ENCODE peak calls at places on chromosomes 16 and 17, in ten cellular contexts. One of them, this sample, is unnamed.
A peak's percentile ranks its signal among the peaks of the same experiment; 100 is the strongest.

GRCh38 chr16:57048095-57048494 is 44.3 kb upstream of the CPNE2 start:
- ATAC-seq in right cardiac atrium: no peak
- ATAC-seq in activated T-cell treated with anti-CD3 and anti-CD28 coated beads, Interleukin-2, amount 50 U/mL, for 4 hours: no peak
- ATAC-seq in heart left ventricle: no peak
- ATAC-seq in activated CD8-positive, alpha-beta T cell treated with anti-CD3 and anti-CD28 coated beads, Interleukin-2, amount 10 ng/mL, durations not matched to agents 7 days and 5 days: no peak
- ATAC-seq in CD8-positive, alpha-beta T cell: no peak
- ATAC-seq in left lung: no peak
- ATAC-seq in naive B cell: no peak
- ATAC-seq in pancreas: no peak
- ATAC-seq in left ventricle myocardium superior: no peak
- ATAC-seq in this sample: no peak

GRCh38 chr16:66446737-66447136 is 19.6 kb downstream of the BEAN1 start:
- ATAC-seq in right cardiac atrium: no peak
- ATAC-seq in activated T-cell treated with anti-CD3 and anti-CD28 coated beads, Interleukin-2, amount 50 U/mL, for 4 hours: no peak
- ATAC-seq in heart left ventricle: no peak
- ATAC-seq in activated CD8-positive, alpha-beta T cell treated with anti-CD3 and anti-CD28 coated beads, Interleukin-2, amount 10 ng/mL, durations not matched to agents 7 days and 5 days: no peak
- ATAC-seq in CD8-positive, alpha-beta T cell: no peak
- ATAC-seq in left lung: no peak
- ATAC-seq in naive B cell: no peak
- ATAC-seq in pancreas: no peak
- ATAC-seq in left ventricle myocardium superior: peak; percentile 64
- ATAC-seq in this sample: no peak

GRCh38 chr16:65226077-65226476 is 104.2 kb upstream of the CDH11 start:
- ATAC-seq in right cardiac atrium: no peak
- ATAC-seq in activated T-cell treated with anti-CD3 and anti-CD28 coated beads, Interleukin-2, amount 50 U/mL, for 4 hours: no peak
- ATAC-seq in heart left ventricle: no peak
- ATAC-seq in activated CD8-positive, alpha-beta T cell treated with anti-CD3 and anti-CD28 coated beads, Interleukin-2, amount 10 ng/mL, durations not matched to agents 7 days and 5 days: no peak
- ATAC-seq in CD8-positive, alpha-beta T cell: no peak
- ATAC-seq in left lung: no peak
- ATAC-seq in naive B cell: no peak
- ATAC-seq in pancreas: no peak
- ATAC-seq in left ventricle myocardium superior: no peak
- ATAC-seq in this sample: no peak

GRCh38 chr17:29127840-29128239 is 52.4 kb downstream of the MYO18A start:
- ATAC-seq in right cardiac atrium: no peak
- ATAC-seq in activated T-cell treated with anti-CD3 and anti-CD28 coated beads, Interleukin-2, amount 50 U/mL, for 4 hours: no peak
- ATAC-seq in heart left ventricle: no peak
- ATAC-seq in activated CD8-positive, alpha-beta T cell treated with anti-CD3 and anti-CD28 coated beads, Interleukin-2, amount 10 ng/mL, durations not matched to agents 7 days and 5 days: no peak
- ATAC-seq in CD8-positive, alpha-beta T cell: no peak
- ATAC-seq in left lung: no peak
- ATAC-seq in naive B cell: no peak
- ATAC-seq in pancreas: no peak
- ATAC-seq in left ventricle myocardium superior: no peak
- ATAC-seq in this sample: no peak

GRCh38 chr16:89031715-89032659 is 55.0 kb upstream of the CBFA2T3 start:
- ATAC-seq in right cardiac atrium: peak; percentile 54
- ATAC-seq in activated T-cell treated with anti-CD3 and anti-CD28 coated beads, Interleukin-2, amount 50 U/mL, for 4 hours: peak; percentile 95
- ATAC-seq in heart left ventricle: no peak
- ATAC-seq in activated CD8-positive, alpha-beta T cell treated with anti-CD3 and anti-CD28 coated beads, Interleukin-2, amount 10 ng/mL, durations not matched to agents 7 days and 5 days: peak; percentile 95
- ATAC-seq in CD8-positive, alpha-beta T cell: peak; percentile 96
- ATAC-seq in left lung: peak; percentile 84
- ATAC-seq in naive B cell: peak; percentile 99
- ATAC-seq in pancreas: peak; percentile 83
- ATAC-seq in left ventricle myocardium superior: peak; percentile 52
- ATAC-seq in this sample: peak; percentile 69

GRCh38 chr17:27478901-27479531 is 22.8 kb downstream of the KSR1 start:
- ATAC-seq in right cardiac atrium: no peak
- ATAC-seq in activated T-cell treated with anti-CD3 and anti-CD28 coated beads, Interleukin-2, amount 50 U/mL, for 4 hours: no peak
- ATAC-seq in heart left ventricle: no peak
- ATAC-seq in activated CD8-positive, alpha-beta T cell treated with anti-CD3 and anti-CD28 coated beads, Interleukin-2, amount 10 ng/mL, durations not matched to agents 7 days and 5 days: no peak
- ATAC-seq in CD8-positive, alpha-beta T cell: no peak
- ATAC-seq in left lung: no peak
- ATAC-seq in naive B cell: no peak
- ATAC-seq in pancreas: no peak
- ATAC-seq in left ventricle myocardium superior: no peak
- ATAC-seq in this sample: no peak

GRCh38 chr16:68147438-68147837 is 62.3 kb downstream of the NFATC3 start:
- ATAC-seq in right cardiac atrium: no peak
- ATAC-seq in activated T-cell treated with anti-CD3 and anti-CD28 coated beads, Interleukin-2, amount 50 U/mL, for 4 hours: peak; percentile 30
- ATAC-seq in heart left ventricle: no peak
- ATAC-seq in activated CD8-positive, alpha-beta T cell treated with anti-CD3 and anti-CD28 coated beads, Interleukin-2, amount 10 ng/mL, durations not matched to agents 7 days and 5 days: no peak
- ATAC-seq in CD8-positive, alpha-beta T cell: no peak
- ATAC-seq in left lung: no peak
- ATAC-seq in naive B cell: no peak
- ATAC-seq in pancreas: no peak
- ATAC-seq in left ventricle myocardium superior: no peak
- ATAC-seq in this sample: no peak

GRCh38 chr17:48016112-48016511 is 21.5 kb downstream of the COPZ2 start:
- ATAC-seq in right cardiac atrium: no peak
- ATAC-seq in activated T-cell treated with anti-CD3 and anti-CD28 coated beads, Interleukin-2, amount 50 U/mL, for 4 hours: no peak
- ATAC-seq in heart left ventricle: no peak
- ATAC-seq in activated CD8-positive, alpha-beta T cell treated with anti-CD3 and anti-CD28 coated beads, Interleukin-2, amount 10 ng/mL, durations not matched to agents 7 days and 5 days: no peak
- ATAC-seq in CD8-positive, alpha-beta T cell: no peak
- ATAC-seq in left lung: no peak
- ATAC-seq in naive B cell: no peak
- ATAC-seq in pancreas: no peak
- ATAC-seq in left ventricle myocardium superior: no peak
- ATAC-seq in this sample: no peak

GRCh38 chr16:22232277-22233049 is 26.4 kb downstream of the EEF2K start:
- ATAC-seq in right cardiac atrium: peak; percentile 54
- ATAC-seq in activated T-cell treated with anti-CD3 and anti-CD28 coated beads, Interleukin-2, amount 50 U/mL, for 4 hours: peak; percentile 95
- ATAC-seq in heart left ventricle: peak; percentile 47
- ATAC-seq in activated CD8-positive, alpha-beta T cell treated with anti-CD3 and anti-CD28 coated beads, Interleukin-2, amount 10 ng/mL, durations not matched to agents 7 days and 5 days: no peak
- ATAC-seq in CD8-positive, alpha-beta T cell: no peak
- ATAC-seq in left lung: peak; percentile 76
- ATAC-seq in naive B cell: no peak
- ATAC-seq in pancreas: peak; percentile 87
- ATAC-seq in left ventricle myocardium superior: peak; percentile 66
- ATAC-seq in this sample: peak; percentile 80

GRCh38 chr17:80319999-80320344 is 59.3 kb downstream of the RNF213 start:
- ATAC-seq in right cardiac atrium: no peak
- ATAC-seq in activated T-cell treated with anti-CD3 and anti-CD28 coated beads, Interleukin-2, amount 50 U/mL, for 4 hours: no peak
- ATAC-seq in heart left ventricle: no peak
- ATAC-seq in activated CD8-positive, alpha-beta T cell treated with anti-CD3 and anti-CD28 coated beads, Interleukin-2, amount 10 ng/mL, durations not matched to agents 7 days and 5 days: no peak
- ATAC-seq in CD8-positive, alpha-beta T cell: no peak
- ATAC-seq in left lung: no peak
- ATAC-seq in naive B cell: no peak
- ATAC-seq in pancreas: no peak
- ATAC-seq in left ventricle myocardium superior: no peak
- ATAC-seq in this sample: peak; percentile 25

GRCh38 chr16:74304164-74304834 is 7.7 kb downstream of the PSMD7 start:
- ATAC-seq in right cardiac atrium: no peak
- ATAC-seq in activated T-cell treated with anti-CD3 and anti-CD28 coated beads, Interleukin-2, amount 50 U/mL, for 4 hours: no peak
- ATAC-seq in heart left ventricle: no peak
- ATAC-seq in activated CD8-positive, alpha-beta T cell treated with anti-CD3 and anti-CD28 coated beads, Interleukin-2, amount 10 ng/mL, durations not matched to agents 7 days and 5 days: no peak
- ATAC-seq in CD8-positive, alpha-beta T cell: no peak
- ATAC-seq in left lung: no peak
- ATAC-seq in naive B cell: no peak
- ATAC-seq in pancreas: no peak
- ATAC-seq in left ventricle myocardium superior: no peak
- ATAC-seq in this sample: no peak

GRCh38 chr17:47221154-47221553 is 12.0 kb downstream of the MYL4 start:
- ATAC-seq in right cardiac atrium: no peak
- ATAC-seq in activated T-cell treated with anti-CD3 and anti-CD28 coated beads, Interleukin-2, amount 50 U/mL, for 4 hours: no peak
- ATAC-seq in heart left ventricle: no peak
- ATAC-seq in activated CD8-positive, alpha-beta T cell treated with anti-CD3 and anti-CD28 coated beads, Interleukin-2, amount 10 ng/mL, durations not matched to agents 7 days and 5 days: peak; percentile 15
- ATAC-seq in CD8-positive, alpha-beta T cell: no peak
- ATAC-seq in left lung: no peak
- ATAC-seq in naive B cell: peak; percentile 35
- ATAC-seq in pancreas: no peak
- ATAC-seq in left ventricle myocardium superior: no peak
- ATAC-seq in this sample: no peak

GRCh38 chr16:81902025-81902424 is 109.2 kb downstream of the SDR42E1 start:
- ATAC-seq in right cardiac atrium: no peak
- ATAC-seq in activated T-cell treated with anti-CD3 and anti-CD28 coated beads, Interleukin-2, amount 50 U/mL, for 4 hours: no peak
- ATAC-seq in heart left ventricle: no peak
- ATAC-seq in activated CD8-positive, alpha-beta T cell treated with anti-CD3 and anti-CD28 coated beads, Interleukin-2, amount 10 ng/mL, durations not matched to agents 7 days and 5 days: no peak
- ATAC-seq in CD8-positive, alpha-beta T cell: no peak
- ATAC-seq in left lung: peak; percentile 87
- ATAC-seq in naive B cell: no peak
- ATAC-seq in pancreas: no peak
- ATAC-seq in left ventricle myocardium superior: no peak
- ATAC-seq in this sample: no peak

GRCh38 chr16:11194913-11195312 is 61.1 kb downstream of the SOCS1 start:
- ATAC-seq in right cardiac atrium: no peak
- ATAC-seq in activated T-cell treated with anti-CD3 and anti-CD28 coated beads, Interleukin-2, amount 50 U/mL, for 4 hours: no peak
- ATAC-seq in heart left ventricle: no peak
- ATAC-seq in activated CD8-positive, alpha-beta T cell treated with anti-CD3 and anti-CD28 coated beads, Interleukin-2, amount 10 ng/mL, durations not matched to agents 7 days and 5 days: no peak
- ATAC-seq in CD8-positive, alpha-beta T cell: no peak
- ATAC-seq in left lung: no peak
- ATAC-seq in naive B cell: no peak
- ATAC-seq in pancreas: no peak
- ATAC-seq in left ventricle myocardium superior: no peak
- ATAC-seq in this sample: no peak

GRCh38 chr17:68320943-68321557 is 29.8 kb downstream of the ARSG start:
- ATAC-seq in right cardiac atrium: no peak
- ATAC-seq in activated T-cell treated with anti-CD3 and anti-CD28 coated beads, Interleukin-2, amount 50 U/mL, for 4 hours: no peak
- ATAC-seq in heart left ventricle: no peak
- ATAC-seq in activated CD8-positive, alpha-beta T cell treated with anti-CD3 and anti-CD28 coated beads, Interleukin-2, amount 10 ng/mL, durations not matched to agents 7 days and 5 days: no peak
- ATAC-seq in CD8-positive, alpha-beta T cell: no peak
- ATAC-seq in left lung: no peak
- ATAC-seq in naive B cell: no peak
- ATAC-seq in pancreas: no peak
- ATAC-seq in left ventricle myocardium superior: no peak
- ATAC-seq in this sample: no peak

GRCh38 chr16:4110680-4111079 is 5.6 kb downstream of the ADCY9 start:
- ATAC-seq in right cardiac atrium: no peak
- ATAC-seq in activated T-cell treated with anti-CD3 and anti-CD28 coated beads, Interleukin-2, amount 50 U/mL, for 4 hours: no peak
- ATAC-seq in heart left ventricle: no peak
- ATAC-seq in activated CD8-positive, alpha-beta T cell treated with anti-CD3 and anti-CD28 coated beads, Interleukin-2, amount 10 ng/mL, durations not matched to agents 7 days and 5 days: no peak
- ATAC-seq in CD8-positive, alpha-beta T cell: no peak
- ATAC-seq in left lung: peak; percentile 57
- ATAC-seq in naive B cell: no peak
- ATAC-seq in pancreas: no peak
- ATAC-seq in left ventricle myocardium superior: no peak
- ATAC-seq in this sample: peak; percentile 77

GRCh38 chr17:55272711-55273578 is 8.2 kb downstream of the HLF start:
- ATAC-seq in right cardiac atrium: peak; percentile 57
- ATAC-seq in activated T-cell treated with anti-CD3 and anti-CD28 coated beads, Interleukin-2, amount 50 U/mL, for 4 hours: no peak
- ATAC-seq in heart left ventricle: peak; percentile 71
- ATAC-seq in activated CD8-positive, alpha-beta T cell treated with anti-CD3 and anti-CD28 coated beads, Interleukin-2, amount 10 ng/mL, durations not matched to agents 7 days and 5 days: no peak
- ATAC-seq in CD8-positive, alpha-beta T cell: no peak
- ATAC-seq in left lung: no peak
- ATAC-seq in naive B cell: no peak
- ATAC-seq in pancreas: peak; percentile 3
- ATAC-seq in left ventricle myocardium superior: peak; percentile 61
- ATAC-seq in this sample: no peak

GRCh38 chr17:17744116-17744515 is 62.9 kb downstream of the RAI1 start:
- ATAC-seq in right cardiac atrium: no peak
- ATAC-seq in activated T-cell treated with anti-CD3 and anti-CD28 coated beads, Interleukin-2, amount 50 U/mL, for 4 hours: no peak
- ATAC-seq in heart left ventricle: no peak
- ATAC-seq in activated CD8-positive, alpha-beta T cell treated with anti-CD3 and anti-CD28 coated beads, Interleukin-2, amount 10 ng/mL, durations not matched to agents 7 days and 5 days: no peak
- ATAC-seq in CD8-positive, alpha-beta T cell: no peak
- ATAC-seq in left lung: no peak
- ATAC-seq in naive B cell: no peak
- ATAC-seq in pancreas: no peak
- ATAC-seq in left ventricle myocardium superior: no peak
- ATAC-seq in this sample: no peak

GRCh38 chr16:66486773-66487579 is 59.9 kb downstream of the BEAN1 start:
- ATAC-seq in right cardiac atrium: peak; percentile 80
- ATAC-seq in activated T-cell treated with anti-CD3 and anti-CD28 coated beads, Interleukin-2, amount 50 U/mL, for 4 hours: no peak
- ATAC-seq in heart left ventricle: peak; percentile 35
- ATAC-seq in activated CD8-positive, alpha-beta T cell treated with anti-CD3 and anti-CD28 coated beads, Interleukin-2, amount 10 ng/mL, durations not matched to agents 7 days and 5 days: no peak
- ATAC-seq in CD8-positive, alpha-beta T cell: no peak
- ATAC-seq in left lung: peak; percentile 56
- ATAC-seq in naive B cell: no peak
- ATAC-seq in pancreas: peak; percentile 53
- ATAC-seq in left ventricle myocardium superior: peak; percentile 58
- ATAC-seq in this sample: peak; percentile 27

GRCh38 chr16:85463228-85463611 is 149.9 kb upstream of the GSE1 start:
- ATAC-seq in right cardiac atrium: no peak
- ATAC-seq in activated T-cell treated with anti-CD3 and anti-CD28 coated beads, Interleukin-2, amount 50 U/mL, for 4 hours: peak; percentile 15
- ATAC-seq in heart left ventricle: no peak
- ATAC-seq in activated CD8-positive, alpha-beta T cell treated with anti-CD3 and anti-CD28 coated beads, Interleukin-2, amount 10 ng/mL, durations not matched to agents 7 days and 5 days: no peak
- ATAC-seq in CD8-positive, alpha-beta T cell: no peak
- ATAC-seq in left lung: no peak
- ATAC-seq in naive B cell: no peak
- ATAC-seq in pancreas: no peak
- ATAC-seq in left ventricle myocardium superior: no peak
- ATAC-seq in this sample: no peak

GRCh38 chr16:24009060-24009459 is 173.3 kb downstream of the PRKCB start:
- ATAC-seq in right cardiac atrium: no peak
- ATAC-seq in activated T-cell treated with anti-CD3 and anti-CD28 coated beads, Interleukin-2, amount 50 U/mL, for 4 hours: no peak
- ATAC-seq in heart left ventricle: no peak
- ATAC-seq in activated CD8-positive, alpha-beta T cell treated with anti-CD3 and anti-CD28 coated beads, Interleukin-2, amount 10 ng/mL, durations not matched to agents 7 days and 5 days: no peak
- ATAC-seq in CD8-positive, alpha-beta T cell: no peak
- ATAC-seq in left lung: no peak
- ATAC-seq in naive B cell: no peak
- ATAC-seq in pancreas: no peak
- ATAC-seq in left ventricle myocardium superior: no peak
- ATAC-seq in this sample: no peak

GRCh38 chr17:45043268-45043681 is 8.2 kb downstream of the DCAKD start:
- ATAC-seq in right cardiac atrium: peak; percentile 82
- ATAC-seq in activated T-cell treated with anti-CD3 and anti-CD28 coated beads, Interleukin-2, amount 50 U/mL, for 4 hours: no peak
- ATAC-seq in heart left ventricle: peak; percentile 75
- ATAC-seq in activated CD8-positive, alpha-beta T cell treated with anti-CD3 and anti-CD28 coated beads, Interleukin-2, amount 10 ng/mL, durations not matched to agents 7 days and 5 days: no peak
- ATAC-seq in CD8-positive, alpha-beta T cell: no peak
- ATAC-seq in left lung: peak; percentile 46
- ATAC-seq in naive B cell: no peak
- ATAC-seq in pancreas: peak; percentile 22
- ATAC-seq in left ventricle myocardium superior: peak; percentile 84
- ATAC-seq in this sample: peak; percentile 75

GRCh38 chr16:67089101-67089500 is 20.6 kb upstream of the PHAF1 start:
- ATAC-seq in right cardiac atrium: no peak
- ATAC-seq in activated T-cell treated with anti-CD3 and anti-CD28 coated beads, Interleukin-2, amount 50 U/mL, for 4 hours: no peak
- ATAC-seq in heart left ventricle: no peak
- ATAC-seq in activated CD8-positive, alpha-beta T cell treated with anti-CD3 and anti-CD28 coated beads, Interleukin-2, amount 10 ng/mL, durations not matched to agents 7 days and 5 days: no peak
- ATAC-seq in CD8-positive, alpha-beta T cell: no peak
- ATAC-seq in left lung: no peak
- ATAC-seq in naive B cell: no peak
- ATAC-seq in pancreas: no peak
- ATAC-seq in left ventricle myocardium superior: no peak
- ATAC-seq in this sample: no peak

GRCh38 chr16:4314532-4315184 is 1.2 kb upstream of the GLIS2 start:
- ATAC-seq in right cardiac atrium: no peak
- ATAC-seq in activated T-cell treated with anti-CD3 and anti-CD28 coated beads, Interleukin-2, amount 50 U/mL, for 4 hours: no peak
- ATAC-seq in heart left ventricle: no peak
- ATAC-seq in activated CD8-positive, alpha-beta T cell treated with anti-CD3 and anti-CD28 coated beads, Interleukin-2, amount 10 ng/mL, durations not matched to agents 7 days and 5 days: no peak
- ATAC-seq in CD8-positive, alpha-beta T cell: no peak
- ATAC-seq in left lung: peak; percentile 5
- ATAC-seq in naive B cell: peak; percentile 16
- ATAC-seq in pancreas: peak; percentile 4
- ATAC-seq in left ventricle myocardium superior: peak; percentile 1
- ATAC-seq in this sample: no peak

GRCh38 chr16:31400191-31400590 is 7.1 kb downstream of the ITGAD start:
- ATAC-seq in right cardiac atrium: peak; percentile 27
- ATAC-seq in activated T-cell treated with anti-CD3 and anti-CD28 coated beads, Interleukin-2, amount 50 U/mL, for 4 hours: no peak
- ATAC-seq in heart left ventricle: no peak
- ATAC-seq in activated CD8-positive, alpha-beta T cell treated with anti-CD3 and anti-CD28 coated beads, Interleukin-2, amount 10 ng/mL, durations not matched to agents 7 days and 5 days: peak; percentile 59
- ATAC-seq in CD8-positive, alpha-beta T cell: no peak
- ATAC-seq in left lung: no peak
- ATAC-seq in naive B cell: no peak
- ATAC-seq in pancreas: no peak
- ATAC-seq in left ventricle myocardium superior: no peak
- ATAC-seq in this sample: no peak

GRCh38 chr16:49643429-49644142 is 212.3 kb downstream of the ZNF423 start:
- ATAC-seq in right cardiac atrium: peak; percentile 22
- ATAC-seq in activated T-cell treated with anti-CD3 and anti-CD28 coated beads, Interleukin-2, amount 50 U/mL, for 4 hours: no peak
- ATAC-seq in heart left ventricle: no peak
- ATAC-seq in activated CD8-positive, alpha-beta T cell treated with anti-CD3 and anti-CD28 coated beads, Interleukin-2, amount 10 ng/mL, durations not matched to agents 7 days and 5 days: no peak
- ATAC-seq in CD8-positive, alpha-beta T cell: no peak
- ATAC-seq in left lung: peak; percentile 35
- ATAC-seq in naive B cell: no peak
- ATAC-seq in pancreas: peak; percentile 48
- ATAC-seq in left ventricle myocardium superior: peak; percentile 24
- ATAC-seq in this sample: no peak

This sample was measured in esophagus mucosa.